ENCODE peak calls at places on chromosomes 4 and X, in four cellular contexts. L is IMR-90, N is K562, K is endothelial cell of umbilical vein. G is an unnamed sample.

GRCh38 chrX:47523297-47523696 is 37.7 kb upstream of the ARAF start:
- DNase-seq in N (peak; percentile 87), K (peak; percentile 72), L (peak; percentile 55), G (no peak)

GRCh38 chr4:153852501-153852900 is 63.6 kb upstream of the SFRP2 start:
- DNase-seq in K (no peak), L (no peak), N (no peak), G (no peak)

GRCh38 chr4:53005808-53006207 is 143.7 kb downstream of the RASL11B start:
- DNase-seq in K (no peak), N (no peak), L (no peak), G (no peak)

GRCh38 chr4:74632634-74633033 is 161.7 kb downstream of the BTC start:
- DNase-seq in K (peak; percentile 99), N (no peak), L (peak; percentile 88), G (peak; percentile 63)

GRCh38 chr4:174230680-174231079 is 52.8 kb downstream of the FBXO8 start:
- DNase-seq in L (no peak), N (no peak), K (no peak), G (no peak)

GRCh38 chrX:129553619-129554288 is 13.7 kb downstream of the OCRL start:
- DNase-seq in L (no peak), N (no peak), K (no peak), G (no peak)

GRCh38 chr4:87219648-87220093 is 747 bp downstream of the KLHL8 start:
- DNase-seq in L (peak; percentile 33), N (peak; percentile 56), K (no peak), G (no peak)

GRCh38 chr4:3801931-3802550 is 35.9 kb downstream of the ADRA2C start:
- DNase-seq in N (no peak), K (no peak), L (no peak), G (no peak)

GRCh38 chr4:48341776-48342558 is 638 bp downstream of the SLAIN2 start:
- DNase-seq in N (peak; percentile 43), K (peak; percentile 67), L (peak; percentile 28), G (no peak)

GRCh38 chrX:53049127-53049517 is 533 bp downstream of the GPR173 start:
- DNase-seq in K (no peak), L (no peak), N (no peak), G (no peak)

GRCh38 chr4:169132561-169133305 is 122.7 kb upstream of the CBR4 start:
- DNase-seq in N (no peak), K (no peak), L (no peak), G (no peak)

GRCh38 chr4:155954118-155954503 is 445 bp upstream of the CTSO start:
- DNase-seq in K (no peak), N (no peak), L (no peak), G (no peak)

GRCh38 chr4:104015680-104016079 is 295.9 kb upstream of the TACR3 start:
- DNase-seq in N (no peak), K (no peak), L (no peak), G (no peak)

GRCh38 chrX:105694839-105695238 is 127.5 kb upstream of the NRK start:
- DNase-seq in N (no peak), K (no peak), L (no peak), G (no peak)

GRCh38 chr4:169620846-169621228 is 459 bp downstream of the CLCN3 start:
- DNase-seq in N (no peak), K (peak; percentile 64), L (no peak), G (no peak)

GRCh38 chrX:13790206-13791131 is 26.4 kb downstream of the GPM6B start:
- DNase-seq in K (no peak), N (no peak), L (no peak), G (no peak)

GRCh38 chrX:75603833-75604232 is 81.0 kb upstream of the ZDHHC15 start:
- DNase-seq in K (peak; percentile 4), L (peak; percentile 28), N (peak; percentile 26), G (no peak)

GRCh38 chr4:175346381-175346780 is 428.2 kb downstream of the ADAM29 start:
- DNase-seq in L (no peak), N (no peak), K (no peak), G (no peak)

GRCh38 chr4:4866833-4867744 is 7.6 kb downstream of the MSX1 start:
- DNase-seq in L (no peak), N (peak; percentile 45), K (no peak), G (no peak)

GRCh38 chr4:160546201-160546600 is 1443.3 kb downstream of the RAPGEF2 start:
- DNase-seq in L (no peak), K (no peak), N (no peak), G (no peak)

GRCh38 chr4:126742885-126743284 is 889.9 kb upstream of the INTU start:
- DNase-seq in L (no peak), N (no peak), K (no peak), G (no peak)

GRCh38 chr4:80475781-80476180 is 140.3 kb downstream of the CFAP299 start:
- DNase-seq in N (no peak), L (no peak), K (no peak), G (no peak)

GRCh38 chrX:99078301-99078700 is 1331.8 kb downstream of the PCDH19 start:
- DNase-seq in N (no peak), L (no peak), K (no peak), G (no peak)

GRCh38 chrX:72301781-72302180 is 3.9 kb downstream of the CITED1 start:
- DNase-seq in L (no peak), K (no peak), N (no peak), G (no peak)

GRCh38 chrX:40543661-40544328 is 37.0 kb upstream of the ATP6AP2 start:
- DNase-seq in K (peak; percentile 90), L (peak; percentile 71), N (peak; percentile 27), G (no peak)

GRCh38 chrX:65644621-65645287 is 22.7 kb upstream of the MSN start:
- DNase-seq in N (peak; percentile 15), L (peak; percentile 79), K (peak; percentile 90), G (peak; percentile 44)
- H3K9me1 ChIP-seq in N (no peaks in the 10 kb centered on the region), L (no peaks in the 10 kb centered on the region), K (no peaks in the 10 kb centered on the region), G (no peaks in the 10 kb centered on the region)

GRCh38 chrX:630007-630921 is at the start of gene SHOX:
- DNase-seq in L (no peak), N (no peak), K (no peak), G (no peak)
- H3K9ac ChIP-seq in L (no peak within 1 kb of the TSS), N (no peak within 1 kb of the TSS), K (no peak within 1 kb of the TSS), G (no peak within 1 kb of the TSS)

GRCh38 chr4:89657931-89658700 is 178.8 kb downstream of the SNCA start:
- DNase-seq in K (peak; percentile 82), L (peak; percentile 46), N (no peak), G (no peak)
- H2AFZ ChIP-seq in K (peak overlapping the region; percentile 81), L (no peak overlapping the region), N (no peak overlapping the region), G (peak overlapping the region; percentile 81)

GRCh38 chrX:12579311-12579710 is 211.9 kb upstream of the PRPS2 start:
- DNase-seq in L (no peak), K (no peak), N (no peak), G (no peak)

GRCh38 chrX:12583543-12583942 is 207.7 kb upstream of the PRPS2 start:
- DNase-seq in N (no peak), L (no peak), K (no peak), G (no peak)

GRCh38 chrX:12581546-12581945 is 209.7 kb upstream of the PRPS2 start:
- DNase-seq in K (no peak), L (no peak), N (no peak), G (peak; percentile 30)

DNA sequence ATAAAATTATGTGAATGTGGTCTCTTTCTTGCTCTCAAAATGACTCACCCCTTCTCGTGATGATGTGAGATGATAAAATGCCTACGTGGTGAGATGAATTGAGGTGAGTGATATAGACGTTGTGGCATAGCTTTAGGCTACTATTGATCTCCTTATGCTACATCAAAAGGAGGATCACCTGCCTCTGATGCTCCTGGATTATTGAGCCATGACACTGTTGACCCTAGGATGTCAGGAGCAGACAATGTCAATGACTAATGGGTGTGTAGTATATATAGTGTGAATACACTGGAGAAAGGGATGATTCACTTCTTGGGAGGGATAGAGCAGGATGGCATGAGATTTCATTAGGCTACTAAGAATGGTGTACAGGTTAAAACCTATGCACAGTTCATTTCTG is 210.7 kb upstream of the PRPS2 start:
- DNase-seq in L (peak; percentile 7), K (no peak), N (no peak), G (peak; percentile 98)
- H3K9me1 ChIP-seq in L (no peaks in the 10 kb centered on the region), K (no peaks in the 10 kb centered on the region), N (no peaks in the 10 kb centered on the region), G (no peaks in the 10 kb centered on the region)

DNA sequence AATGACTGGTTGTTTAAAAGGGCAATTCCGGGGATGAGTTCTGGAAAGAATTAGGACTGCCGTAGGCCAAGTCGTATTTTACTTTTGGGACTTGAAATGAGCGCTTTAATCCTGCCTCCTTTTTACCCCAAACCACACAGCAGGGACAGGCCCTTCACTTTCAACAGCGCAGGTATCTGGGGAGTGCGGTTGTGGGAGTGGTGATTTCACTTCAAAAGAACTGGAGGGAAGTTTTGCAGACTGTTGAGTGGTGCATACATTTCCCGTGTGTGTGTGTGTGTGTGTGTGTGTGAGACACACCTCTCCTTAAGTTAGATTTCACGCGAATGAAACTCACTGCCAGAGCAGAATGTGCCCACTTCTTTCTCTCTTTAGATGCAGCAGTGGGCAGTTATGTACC is 2.8 kb downstream of the NHS start:
- DNase-seq in K (no peak), N (no peak), L (no peak), G (no peak)
- H3K9ac ChIP-seq in K (no peak overlapping the region), N (no peak overlapping the region), L (no peak overlapping the region), G (peak overlapping the region; percentile 89)

DNA sequence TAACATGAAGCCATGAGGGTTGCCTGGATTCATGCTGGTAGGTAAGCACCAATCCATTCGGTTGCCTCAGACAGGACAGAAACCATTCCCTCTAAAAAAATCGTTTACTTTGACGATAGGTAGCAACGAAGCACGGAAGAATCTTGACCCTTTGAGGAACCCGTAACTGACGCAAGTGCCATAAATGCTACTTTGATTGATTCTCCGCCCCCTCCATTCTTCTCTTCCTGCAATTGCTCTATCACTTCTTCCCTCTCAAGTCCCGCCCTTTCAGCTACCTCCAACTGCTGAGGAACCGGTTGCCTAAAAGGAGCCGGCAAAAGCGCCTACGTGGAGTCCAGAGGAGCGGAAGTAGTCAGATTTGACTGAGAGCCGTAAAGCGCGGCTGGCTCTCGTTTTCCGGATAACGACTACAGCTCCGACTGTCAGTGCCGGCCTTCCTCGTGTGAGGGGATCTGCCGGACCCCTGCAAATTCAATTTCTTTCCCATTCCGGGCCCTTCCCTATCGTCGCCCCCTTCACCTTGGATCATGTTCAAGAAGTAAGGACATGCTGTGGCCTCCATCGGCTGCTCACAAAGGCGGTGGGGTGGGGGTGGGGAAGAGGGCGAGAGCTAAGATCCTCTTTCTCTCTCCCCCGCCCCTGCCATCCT is at the start of gene MCTS1:
- DNase-seq in N (peak; percentile 67), L (peak; percentile 96), K (peak; percentile 94), G (peak; percentile 69)
- H2AFZ ChIP-seq in N (peak within 1 kb of the TSS; percentile 95), L (peak within 1 kb of the TSS; percentile 89), K (peak within 1 kb of the TSS; percentile 35), G (peak within 1 kb of the TSS; percentile 68)

G was measured in keratinocyte.